ENCODE peak calls at places on chromosome 20, in four cellular contexts. P is MCF 10A, J is GM23248, F is GDM1. M is an unnamed sample.

GRCh38 chr20:58402827-58403226 is 13.8 kb downstream of the VAPB start:
- DNase-seq in F (no peak), J (no peak), P (no peak), M (no peak)

GRCh38 chr20:61373055-61373399 is 121.0 kb downstream of the CDH4 start:
- DNase-seq in P (no peak), F (no peak), J (no peak), M (no peak)

GRCh38 chr20:45322952-45323383 is 14.9 kb upstream of the MATN4 start:
- DNase-seq in P (peak), J (peak), F (peak), M (peak)

GRCh38 chr20:24665196-24665595 is 195.8 kb downstream of the SYNDIG1 start:
- DNase-seq in J (no peak), P (no peak), F (no peak), M (no peak)

GRCh38 chr20:36145877-36146707 is 8.4 kb upstream of the EPB41L1 start:
- DNase-seq in J (no peak), F (no peak), P (no peak), M (no peak)

GRCh38 chr20:53412600-53413187 is 180.9 kb downstream of the ZNF217 start:
- DNase-seq in P (no peak), J (no peak), F (no peak), M (no peak)

GRCh38 chr20:15045246-15045645 is 707.8 kb upstream of the FLRT3 start:
- DNase-seq in J (peak), P (peak), F (no peak), M (no peak)

GRCh38 chr20:48308232-48308781 is 519.5 kb downstream of the PREX1 start:
- DNase-seq in P (no peak), J (no peak), F (no peak), M (no peak)

GRCh38 chr20:46575794-46576495 is 25.5 kb upstream of the OCSTAMP start:
- DNase-seq in P (no peak), J (no peak), F (no peak), M (no peak)

GRCh38 chr20:42255820-42256219 is 637.6 kb upstream of the CHD6 start:
- DNase-seq in F (no peak), J (no peak), P (no peak), M (no peak)

GRCh38 chr20:64223526-64224067 is 32.0 kb upstream of the PCMTD2 start:
- DNase-seq in P (no peak), J (no peak), F (no peak), M (peak)

GRCh38 chr20:50987493-50988210 is 29.0 kb downstream of the MOCS3 start:
- DNase-seq in P (peak), J (peak), F (peak), M (peak)

GRCh38 chr20:49400410-49400809 is 82.1 kb downstream of the KCNB1 start:
- DNase-seq in P (no peak), F (no peak), J (peak), M (no peak)

GRCh38 chr20:46970937-46971630 is 76.4 kb downstream of the EYA2 start:
- DNase-seq in F (no peak), P (peak), J (peak), M (peak)

GRCh38 chr20:4573564-4574355 is 147.9 kb upstream of the PRND start:
- DNase-seq in P (peak), F (no peak), J (peak), M (peak)

GRCh38 chr20:61968932-61969331 is 96.7 kb downstream of the TAF4 start:
- DNase-seq in P (no peak), F (no peak), J (no peak), M (no peak)

GRCh38 chr20:54174452-54175175 is 828 bp upstream of the CYP24A1 start:
- DNase-seq in F (no peak), P (no peak), J (no peak), M (no peak)

GRCh38 chr20:37564388-37565133 is 36.9 kb upstream of the BLCAP start:
- DNase-seq in F (no peak), J (peak), P (peak), M (peak)

GRCh38 chr20:45283529-45284065 is 23.0 kb upstream of the RBPJL start:
- DNase-seq in P (no peak), J (peak), F (no peak), M (no peak)

GRCh38 chr20:35048739-35049138 is 43.9 kb downstream of the TRPC4AP start:
- DNase-seq in F (no peak), J (no peak), P (no peak), M (no peak)

GRCh38 chr20:25287631-25288290 is 39.9 kb downstream of the PYGB start:
- DNase-seq in P (no peak), F (no peak), J (no peak), M (no peak)

GRCh38 chr20:50285376-50286173 is 94.9 kb downstream of the CEBPB start:
- DNase-seq in P (peak), J (peak), F (no peak), M (peak)

GRCh38 chr20:1320016-1320415 is 8.9 kb downstream of the SDCBP2 start:
- DNase-seq in F (no peak), P (no peak), J (no peak), M (no peak)

GRCh38 chr20:58511364-58511763 is 3.8 kb downstream of the APCDD1L start:
- DNase-seq in P (peak), F (no peak), J (peak), M (peak)

GRCh38 chr20:19913927-19914614 is 103.1 kb upstream of the NAA20 start:
- DNase-seq in P (peak), F (no peak), J (peak), M (peak)

GRCh38 chr20:35523298-35523888 is 6.1 kb downstream of the C20orf173 start:
- DNase-seq in P (peak), J (peak), F (no peak), M (no peak)

GRCh38 chr20:51871943-51872342 is 69.6 kb upstream of the SALL4 start:
- DNase-seq in P (no peak), J (no peak), F (no peak), M (no peak)

GRCh38 chr20:52150440-52151258 is 40.9 kb downstream of the ZFP64 start:
- DNase-seq in F (peak), J (peak), P (peak), M (peak)

GRCh38 chr20:20824924-20825584 is 112.6 kb upstream of the RALGAPA2 start:
- DNase-seq in F (no peak), P (peak), J (peak), M (no peak)

GRCh38 chr20:45359406-45360148 is 3.4 kb upstream of the SYS1 start:
- DNase-seq in P (peak), J (peak), F (no peak), M (peak)

GRCh38 chr20:42472198-42472597 is 717.5 kb downstream of the PTPRT start:
- DNase-seq in F (no peak), P (no peak), J (no peak), M (no peak)

GRCh38 chr20:56957737-56958553 is 308.5 kb downstream of the BMP7 start:
- DNase-seq in F (no peak), P (no peak), J (no peak), M (peak)